ENCODE peak calls at places on chromosomes 3 and 15, in four cellular contexts. F is HepG2, L is GM12878, M is K562. P is an unnamed sample.

GRCh38 chr3:67654832-67655152 is 380 bp upstream of the SUCLG2 start:
- DNase-seq in L (no peak), F (no peak), M (no peak), P (no peak)

GRCh38 chr3:21944251-21944650 is 193.2 kb upstream of the ZNF385D start:
- DNase-seq in M (no peak), L (no peak), F (no peak), P (no peak)

GRCh38 chr15:25933456-25934158 is 70.5 kb upstream of the ATP10A start:
- DNase-seq in M (peak; percentile 35), L (peak; percentile 5), F (peak; percentile 47), P (peak; percentile 73)

GRCh38 chr3:136196064-136196400 is at the start of gene MSL2:
- DNase-seq in F (no peak), M (no peak), L (no peak), P (no peak)

GRCh38 chr15:99452728-99453643 is 112.8 kb upstream of the MEF2A start:
- DNase-seq in M (no peak), F (peak; percentile 30), L (peak; percentile 60), P (no peak)

GRCh38 chr3:128607710-128608048 is 42.9 kb downstream of the RPN1 start:
- DNase-seq in L (no peak), M (no peak), F (no peak), P (no peak)

GRCh38 chr15:66682865-66683264 is 19.2 kb upstream of the SMAD6 start:
- DNase-seq in M (no peak), L (no peak), F (no peak), P (no peak)

GRCh38 chr3:149019581-149019980 is 28.2 kb downstream of the GYG1 start:
- DNase-seq in L (no peak), M (no peak), F (no peak), P (no peak)

GRCh38 chr15:52788099-52788986 is 1.8 kb downstream of the ONECUT1 start:
- DNase-seq in L (no peak), F (no peak), M (no peak), P (no peak)

GRCh38 chr3:27675287-27675686 is 46.8 kb downstream of the EOMES start:
- DNase-seq in L (no peak), M (no peak), F (no peak), P (no peak)

GRCh38 chr3:128094295-128095151 is 29.1 kb downstream of the RUVBL1 start:
- DNase-seq in M (no peak), L (no peak), F (peak; percentile 48), P (no peak)

GRCh38 chr3:171792549-171792948 is 17.7 kb downstream of the PLD1 start:
- DNase-seq in F (peak; percentile 53), L (no peak), M (no peak), P (no peak)

GRCh38 chr3:37456270-37456708 is 281.9 kb upstream of the LRRFIP2 start:
- DNase-seq in F (no peak), M (no peak), L (no peak), P (no peak)

GRCh38 chr3:74537164-74537563 is 77.3 kb downstream of the CNTN3 start:
- DNase-seq in F (no peak), L (no peak), M (no peak), P (no peak)

GRCh38 chr3:65751123-65751700 is 287.5 kb downstream of the MAGI1 start:
- DNase-seq in M (peak; percentile 26), F (peak; percentile 47), L (no peak), P (peak; percentile 77)

GRCh38 chr3:32685604-32686185 is 707 bp downstream of the CNOT10 start:
- DNase-seq in M (no peak), F (peak; percentile 9), L (no peak), P (no peak)

GRCh38 chr15:69576035-69576526 is 123.5 kb downstream of the RPLP1 start:
- DNase-seq in L (peak; percentile 13), F (no peak), M (no peak), P (peak; percentile 54)

GRCh38 chr15:84953726-84954125 is 27.9 kb upstream of the PDE8A start:
- DNase-seq in L (no peak), F (no peak), M (no peak), P (no peak)

GRCh38 chr15:84953136-84953535 is 28.5 kb upstream of the PDE8A start:
- DNase-seq in L (no peak), M (no peak), F (no peak), P (no peak)

GRCh38 chr15:84950570-84951111 is 31.0 kb upstream of the PDE8A start:
- DNase-seq in L (no peak), M (peak; percentile 57), F (no peak), P (no peak)

GRCh38 chr15:84956199-84956598 is 25.5 kb upstream of the PDE8A start:
- DNase-seq in M (no peak), F (no peak), L (no peak), P (no peak)

DNA sequence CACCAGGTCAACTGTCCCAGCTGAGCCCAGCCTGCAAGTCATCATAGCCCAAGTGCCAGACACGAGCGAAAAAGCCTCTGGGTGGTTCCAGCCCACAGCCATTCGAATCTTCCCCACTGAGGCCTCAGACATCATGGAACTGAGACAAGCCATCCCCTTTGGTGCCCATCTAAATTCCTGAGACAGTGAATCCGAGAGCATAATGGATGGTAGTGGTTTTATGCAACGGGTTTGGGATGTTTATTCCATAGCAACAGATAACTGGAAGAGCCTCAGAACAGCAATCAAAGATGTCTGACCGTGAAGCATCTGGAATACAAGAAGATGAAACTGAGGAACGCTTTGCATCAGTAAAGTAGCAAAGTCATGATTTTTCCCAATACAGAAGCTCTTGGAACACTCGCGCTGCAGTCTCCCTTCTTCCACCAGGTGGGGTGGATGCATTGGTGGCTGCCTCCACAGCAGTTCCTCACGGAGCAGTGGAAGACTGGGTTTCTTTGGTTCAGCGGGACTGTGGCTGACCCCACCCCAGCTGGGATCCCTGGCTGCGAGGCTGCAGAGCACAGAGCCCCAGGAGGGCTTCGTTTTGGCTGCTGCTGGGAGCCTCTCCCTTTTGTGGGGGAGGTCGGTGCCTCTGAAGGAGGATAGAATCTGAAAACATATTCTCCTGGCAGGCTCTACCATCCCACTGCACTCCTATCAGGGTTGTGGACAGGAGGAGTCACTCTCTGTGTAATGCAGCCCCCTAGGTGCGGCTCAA is 26.4 kb upstream of the PDE8A start:
- DNase-seq in F (peak; percentile 71), M (peak; percentile 73), L (no peak), P (peak; percentile 70)
- TF ChIP-seq ETV6 in F (no peak), M (no peak), L (no peak), P (no peak)

GRCh38 chr3:119794401-119794800 is 12.5 kb downstream of the NR1I2 start:
- DNase-seq in M (no peak), L (no peak), F (no peak), P (no peak)

GRCh38 chr3:119790369-119790768 is 8.5 kb downstream of the NR1I2 start:
- DNase-seq in F (no peak), M (no peak), L (no peak), P (no peak)

GRCh38 chr3:119795849-119796248 is 13.9 kb downstream of the NR1I2 start:
- DNase-seq in F (peak; percentile 82), L (no peak), M (no peak), P (no peak)

GRCh38 chr3:119794971-119795612 is 13.2 kb downstream of the NR1I2 start:
- DNase-seq in F (peak; percentile 98), L (no peak), M (peak; percentile 84), P (peak; percentile 35)

GRCh38 chr3:119792270-119792669 is 10.4 kb downstream of the NR1I2 start:
- DNase-seq in L (no peak), F (no peak), M (no peak), P (no peak)
- TF ChIP-seq ETV6 in L (no peak), F (no peak), M (no peak), P (no peak)

DNA sequence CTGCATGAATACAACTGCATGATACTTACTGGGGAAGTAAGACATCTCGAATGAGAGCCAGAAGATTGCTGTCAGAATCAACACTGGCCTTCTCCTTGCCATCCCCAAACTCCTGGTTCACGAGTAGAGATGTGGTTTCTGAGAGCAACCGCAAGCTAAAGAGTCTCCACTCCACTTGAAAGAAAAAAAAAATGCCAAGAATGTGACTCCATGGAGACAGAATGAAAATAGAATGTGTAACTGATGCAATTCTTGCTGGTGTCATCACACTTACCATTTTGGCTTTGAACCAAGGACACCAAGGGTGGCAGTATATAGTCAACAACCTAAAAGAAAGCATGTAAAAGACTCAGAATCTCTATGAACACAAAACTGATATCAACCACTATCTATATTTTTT is 280.4 kb downstream of the ULK4 start:
- DNase-seq in M (no peak), F (peak; percentile 79), L (no peak), P (no peak)
- TF ChIP-seq ETV6 in M (no peak), F (no peak), L (no peak), P (no peak)

GRCh38 chr3:168457973-168458539 is 362.3 kb upstream of the GOLIM4 start:
- DNase-seq in F (no peak), L (no peak), M (no peak), P (no peak)

GRCh38 chr3:168453623-168454022 is 357.9 kb upstream of the GOLIM4 start:
- DNase-seq in L (no peak), F (no peak), M (no peak), P (no peak)

GRCh38 chr3:168461793-168462192 is 366.1 kb upstream of the GOLIM4 start:
- DNase-seq in F (no peak), L (no peak), M (no peak), P (no peak)

GRCh38 chr3:168455814-168456213 is 360.1 kb upstream of the GOLIM4 start:
- DNase-seq in F (no peak), L (no peak), M (no peak), P (no peak)

GRCh38 chr3:168459229-168459784 is 363.6 kb upstream of the GOLIM4 start:
- DNase-seq in M (no peak), L (no peak), F (no peak), P (no peak)
- TF ChIP-seq ETV6 in M (no peak), L (no peak), F (no peak), P (no peak)

P was measured in WTC11.